ENCODE peak calls at places on chromosome 9, in four cellular contexts. I, R, E and P are unnamed samples.

GRCh38 chr9:71755869-71756268 is 12.4 kb downstream of the CEMIP2 start:
- DNase-seq in I (no peak), R (no peak), E (no peak), P (no peak)

GRCh38 chr9:36980148-36980974 is 53.7 kb downstream of the PAX5 start:
- DNase-seq in I (no peak), R (peak), E (peak), P (no peak)

GRCh38 chr9:98900725-98901124 is 43.0 kb upstream of the COL15A1 start:
- DNase-seq in I (no peak), R (no peak), E (no peak), P (no peak)

GRCh38 chr9:124309665-124310064 is 51.9 kb downstream of the NEK6 start:
- DNase-seq in I (peak), R (no peak), E (no peak), P (no peak)

GRCh38 chr9:75775173-75775572 is 115.3 kb upstream of the PCSK5 start:
- DNase-seq in I (no peak), R (no peak), E (no peak), P (no peak)

GRCh38 chr9:114167591-114168091 is 12.3 kb downstream of the COL27A1 start:
- DNase-seq in I (no peak), R (no peak), E (no peak), P (no peak)

GRCh38 chr9:10366171-10366779 is 246.5 kb downstream of the PTPRD start:
- DNase-seq in I (peak), R (no peak), E (no peak), P (no peak)

GRCh38 chr9:69376651-69377050 is 51.6 kb downstream of the ENTREP1 start:
- DNase-seq in I (no peak), R (no peak), E (no peak), P (no peak)

GRCh38 chr9:77750284-77750683 is 102.2 kb upstream of the GNA14 start:
- DNase-seq in I (no peak), R (no peak), E (no peak), P (no peak)
- TF ChIP-seq POLR2AphosphoS5 in I (no peak), R (no peak), E (no peak), P (no peak)

GRCh38 chr9:135478858-135479468 is 619 bp upstream of the PPP1R26 start:
- DNase-seq in I (peak), R (peak), E (peak), P (no peak)

GRCh38 chr9:135479469-135480052 is at the start of gene PPP1R26:
- DNase-seq in I (no peak), R (no peak), E (peak), P (no peak)

GRCh38 chr9:135480942-135481315 is 1.3 kb downstream of the PPP1R26 start:
- DNase-seq in I (no peak), R (no peak), E (no peak), P (no peak)

GRCh38 chr9:135482015-135482754 is 2.6 kb downstream of the PPP1R26 start:
- DNase-seq in I (no peak), R (no peak), E (no peak), P (no peak)

DNA sequence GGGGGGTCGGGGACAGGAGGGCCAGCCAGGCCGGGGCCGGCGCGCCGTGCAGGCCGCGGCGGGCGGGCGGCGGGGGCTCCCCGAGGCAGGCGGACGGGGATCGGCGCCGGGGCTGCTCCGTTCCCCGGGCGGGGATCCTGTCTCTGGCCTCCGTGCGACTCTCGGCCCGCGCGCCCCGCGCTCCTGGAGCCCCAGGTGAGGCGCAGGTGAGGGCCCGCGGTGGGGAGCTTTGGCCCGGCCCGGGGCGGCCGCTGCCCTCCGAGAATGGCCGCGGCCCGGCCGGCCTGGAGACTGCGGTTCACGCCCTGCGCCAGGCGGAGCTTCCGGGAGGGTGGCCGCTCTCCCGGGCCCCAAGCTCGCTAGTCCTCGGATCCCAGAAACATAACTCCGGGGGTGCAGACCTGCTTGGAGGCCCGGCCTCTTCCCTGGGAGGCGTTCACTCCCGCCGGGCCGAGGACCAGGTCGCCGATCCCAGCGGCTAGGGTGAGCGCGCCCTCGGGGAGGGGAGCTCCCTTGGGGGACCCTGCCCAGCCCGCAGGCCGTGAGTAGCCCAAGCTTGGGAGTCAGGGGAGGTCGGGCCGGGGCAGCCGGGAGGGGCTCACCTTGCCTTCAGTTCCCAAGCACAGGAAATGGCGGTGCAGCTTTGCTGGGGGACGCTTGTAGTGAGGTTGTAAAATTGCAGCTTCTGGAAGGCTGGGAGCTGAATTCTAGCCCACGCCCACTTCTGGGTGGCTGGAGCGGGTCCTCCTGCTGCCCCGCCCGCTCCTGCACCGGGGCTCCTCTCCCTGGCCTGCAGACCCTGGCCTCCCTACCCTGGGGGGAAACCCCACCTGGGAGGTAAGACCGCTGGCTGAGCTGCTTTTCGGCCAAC is 724 bp downstream of the PPP1R26 start:
- DNase-seq in I (peak), R (peak), E (peak), P (no peak)
- TF ChIP-seq POLR2A in I (peak), R (no peak), E (peak), P (no peak)

GRCh38 chr9:91071185-91071990 is 269.8 kb downstream of the SYK start:
- DNase-seq in I (peak), R (peak), E (no peak), P (no peak)
- TF ChIP-seq TAF1 in I (peak), R (no peak), E (no peak), P (no peak)

GRCh38 chr9:127611796-127612790 is at the start of gene STXBP1:
- DNase-seq in I (peak), R (peak), E (peak), P (peak)
- TF ChIP-seq POLR2AphosphoS5 in I (peak), R (peak), E (peak), P (no peak)